ENCODE peak calls at places on chromosomes 11 and 22, in six cellular contexts. P, Y, K, I, A and U are unnamed samples.

GRCh38 chr11:18608373-18608772 is 8.8 kb downstream of the MISFA start:
- DNase-seq in P (no peak), Y (no peak), K (no peak), I (no peak), A (no peak), U (no peak)

GRCh38 chr22:20254975-20255946 is 12.9 kb downstream of the RTN4R start:
- DNase-seq in P (no peak), Y (no peak), K (no peak), I (no peak), A (no peak), U (no peak)

GRCh38 chr11:26930518-26931247 is 63.2 kb upstream of the FIBIN start:
- DNase-seq in P (peak; percentile 36), Y (no peak), K (no peak), I (no peak), A (no peak), U (peak; percentile 72)

GRCh38 chr11:118610220-118610772 is 2.9 kb downstream of the PHLDB1 start:
- DNase-seq in P (no peak), Y (no peak), K (no peak), I (no peak), A (peak; percentile 57), U (no peak)

GRCh38 chr11:67638535-67639437 is 777 bp downstream of the TBX10 start:
- DNase-seq in P (no peak), Y (no peak), K (no peak), I (no peak), A (no peak), U (no peak)

GRCh38 chr11:24132471-24132870 is 364.4 kb upstream of the LUZP2 start:
- DNase-seq in P (no peak), Y (peak; percentile 4), K (no peak), I (no peak), A (no peak), U (no peak)

GRCh38 chr11:2459796-2460531 is 15.2 kb downstream of the KCNQ1 start:
- DNase-seq in P (no peak), Y (no peak), K (no peak), I (no peak), A (no peak), U (no peak)

GRCh38 chr11:12285811-12286222 is 91.6 kb upstream of the PARVA start:
- DNase-seq in P (peak; percentile 59), Y (no peak), K (no peak), I (no peak), A (peak; percentile 52), U (peak; percentile 67)

GRCh38 chr11:74686792-74687191 is 44.4 kb downstream of the CHRDL2 start:
- DNase-seq in P (peak; percentile 74), Y (peak; percentile 42), K (no peak), I (no peak), A (no peak), U (peak; percentile 66)

GRCh38 chr11:85766801-85767200 is 44.1 kb downstream of the SYTL2 start:
- DNase-seq in P (no peak), Y (no peak), K (no peak), I (no peak), A (no peak), U (no peak)

GRCh38 chr11:74133416-74133815 is 37.4 kb downstream of the C2CD3 start:
- DNase-seq in P (no peak), Y (no peak), K (no peak), I (no peak), A (no peak), U (no peak)

GRCh38 chr11:117183724-117184349 is 5.3 kb downstream of the SIDT2 start:
- DNase-seq in P (no peak), Y (peak; percentile 24), K (no peak), I (no peak), A (peak; percentile 36), U (no peak)

GRCh38 chr11:117187428-117187798 is 8.9 kb downstream of the SIDT2 start:
- DNase-seq in P (no peak), Y (no peak), K (no peak), I (no peak), A (no peak), U (no peak)

GRCh38 chr11:117187007-117187406 is 8.5 kb downstream of the SIDT2 start:
- DNase-seq in P (no peak), Y (no peak), K (no peak), I (no peak), A (no peak), U (no peak)

GRCh38 chr11:117186431-117186761 is 7.9 kb downstream of the SIDT2 start:
- DNase-seq in P (no peak), Y (no peak), K (no peak), I (no peak), A (no peak), U (no peak)

DNA sequence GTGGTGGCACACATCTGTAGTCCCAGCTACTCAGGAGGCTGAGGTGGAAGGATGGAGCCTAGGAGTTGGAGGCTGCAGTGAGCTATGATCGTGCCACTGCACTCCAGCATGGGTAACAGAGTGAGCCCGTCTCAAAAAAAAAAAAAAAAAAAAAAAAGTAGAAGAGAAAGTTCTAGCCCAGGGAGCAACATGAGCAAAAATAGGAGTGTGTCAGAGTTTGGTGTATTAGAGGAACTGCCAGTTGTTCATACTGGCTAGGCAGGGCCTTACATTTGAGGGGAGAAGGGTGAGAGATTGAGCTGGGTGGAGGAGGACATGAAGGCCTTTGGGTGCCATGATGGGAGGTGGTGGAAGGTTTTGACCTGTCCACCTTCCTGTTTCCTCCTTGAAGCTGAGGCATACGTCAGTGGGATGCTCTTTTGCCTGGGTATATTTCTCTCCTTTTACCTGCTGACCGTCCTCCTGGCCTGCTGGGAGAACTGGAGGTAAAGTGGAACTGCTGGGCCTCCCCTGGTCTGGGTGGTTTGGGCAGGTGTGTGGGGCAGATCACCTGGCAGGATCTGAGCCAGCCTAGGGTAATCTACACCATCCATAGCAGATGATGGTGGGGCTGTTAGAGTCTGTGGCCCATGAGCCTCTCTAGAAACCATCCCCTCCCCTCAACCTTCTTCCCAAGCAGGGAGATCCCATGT is 7.3 kb downstream of the SIDT2 start:
- DNase-seq in P (no peak), Y (no peak), K (no peak), I (no peak), A (no peak), U (no peak)
- H3K27ac ChIP-seq in P (no peak overlapping the region), Y (peak overlapping the region; percentile 17), K (no peak overlapping the region), I (no peak overlapping the region), A (no peak overlapping the region), U (no peak overlapping the region)

GRCh38 chr22:23692598-23693291 is 1.9 kb downstream of the RGL4 start:
- DNase-seq in P (no peak), Y (no peak), K (no peak), I (no peak), A (no peak), U (no peak)
- H3K36me3 ChIP-seq in P (peaks cover 18% of the 10 kb centered on the region), Y (peaks cover 5% of the 10 kb centered on the region), K (peaks cover 55% of the 10 kb centered on the region), I (peaks cover 19% of the 10 kb centered on the region), A (peaks cover 20% of the 10 kb centered on the region), U (peaks cover 6% of the 10 kb centered on the region)

GRCh38 chr22:35830305-35830704 is 112.6 kb downstream of the APOL5 start:
- DNase-seq in P (no peak), Y (no peak), K (no peak), I (no peak), A (no peak), U (no peak)
- H3K27ac ChIP-seq in P (no peak overlapping the region), Y (no peak overlapping the region), K (no peak overlapping the region), I (no peak overlapping the region), A (no peak overlapping the region), U (no peak overlapping the region)

GRCh38 chr22:41636467-41636866 is 15.4 kb downstream of the XRCC6 start:
- DNase-seq in P (peak; percentile 33), Y (peak; percentile 76), K (no peak), I (no peak), A (peak; percentile 62), U (peak; percentile 49)

GRCh38 chr22:41642711-41643110 is 21.6 kb downstream of the XRCC6 start:
- DNase-seq in P (no peak), Y (peak; percentile 6), K (no peak), I (no peak), A (no peak), U (peak; percentile 20)

GRCh38 chr22:41638748-41639147 is 17.7 kb downstream of the XRCC6 start:
- DNase-seq in P (no peak), Y (no peak), K (no peak), I (no peak), A (no peak), U (no peak)

GRCh38 chr22:41638124-41638523 is 17.0 kb downstream of the XRCC6 start:
- DNase-seq in P (no peak), Y (no peak), K (no peak), I (no peak), A (no peak), U (no peak)

DNA sequence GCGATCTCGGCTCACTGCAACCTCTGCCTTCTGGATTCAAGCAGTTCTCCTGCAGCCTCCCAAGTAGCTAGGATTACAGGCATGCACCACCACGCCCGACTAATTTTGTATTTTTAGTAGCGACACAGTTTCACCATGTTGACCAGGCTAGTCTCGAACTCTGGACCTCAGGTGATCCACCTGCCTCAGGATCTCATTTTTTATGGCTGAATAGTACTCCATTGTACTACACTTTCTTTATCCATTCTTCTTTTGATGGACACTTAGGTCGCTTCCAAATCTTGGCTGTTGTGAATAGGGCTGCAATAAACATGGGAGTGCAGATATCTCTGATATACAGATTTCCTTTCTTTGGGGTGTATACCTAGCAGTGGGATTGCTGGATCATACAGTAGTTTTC is 20.8 kb downstream of the XRCC6 start:
- DNase-seq in P (no peak), Y (no peak), K (no peak), I (no peak), A (no peak), U (no peak)
- H3K36me3 ChIP-seq in P (peaks cover 72% of the 10 kb centered on the region), Y (peaks cover 57% of the 10 kb centered on the region), K (peaks cover 94% of the 10 kb centered on the region), I (peaks cover 68% of the 10 kb centered on the region), A (peaks cover 67% of the 10 kb centered on the region), U (peaks cover 54% of the 10 kb centered on the region)

GRCh38 chr11:120918257-120918656 is 105.6 kb upstream of the TBCEL start:
- DNase-seq in P (no peak), Y (no peak), K (no peak), I (no peak), A (no peak), U (no peak)
- H3K27ac ChIP-seq in P (no peak overlapping the region), Y (no peak overlapping the region), K (no peak overlapping the region), I (no peak overlapping the region), A (no peak overlapping the region), U (no peak overlapping the region)

GRCh38 chr11:46490576-46491100 is 99.1 kb upstream of the CHRM4 start:
- DNase-seq in P (peak; percentile 22), Y (no peak), K (no peak), I (no peak), A (no peak), U (peak; percentile 48)

GRCh38 chr11:46489668-46490560 is 98.3 kb upstream of the CHRM4 start:
- DNase-seq in P (peak; percentile 55), Y (peak; percentile 59), K (no peak), I (no peak), A (no peak), U (peak; percentile 39)

GRCh38 chr11:46493786-46494185 is 100.0 kb downstream of the AMBRA1 start:
- DNase-seq in P (no peak), Y (no peak), K (no peak), I (no peak), A (no peak), U (peak; percentile 50)

GRCh38 chr11:46491661-46492331 is 100.2 kb upstream of the CHRM4 start:
- DNase-seq in P (no peak), Y (no peak), K (no peak), I (no peak), A (no peak), U (no peak)

GRCh38 chr11:46492540-46492939 is 101.0 kb upstream of the CHRM4 start:
- DNase-seq in P (no peak), Y (no peak), K (no peak), I (no peak), A (no peak), U (no peak)
- H3K36me3 ChIP-seq in P (peaks cover 2% of the 10 kb centered on the region), Y (no peaks in the 10 kb centered on the region), K (peaks cover 55% of the 10 kb centered on the region), I (peaks cover 3% of the 10 kb centered on the region), A (no peaks in the 10 kb centered on the region), U (peaks cover 3% of the 10 kb centered on the region)

GRCh38 chr22:39266398-39267030 is 21.7 kb upstream of the PDGFB start:
- DNase-seq in P (peak; percentile 22), Y (no peak), K (no peak), I (no peak), A (peak; percentile 69), U (no peak)
- H3K27ac ChIP-seq in P (no peak overlapping the region), Y (no peak overlapping the region), K (no peak overlapping the region), I (no peak overlapping the region), A (peak overlapping the region; percentile 48), U (no peak overlapping the region)